ENCODE peak calls at places on chromosomes 1 and 21, in four cellular contexts. H is uterus, O is mucosa of descending colon, Z is GM12865. W is an unnamed sample.

GRCh38 chr1:18712254-18712605 is 81.6 kb downstream of the PAX7 start:
- DNase-seq in O (no peak), H (no peak), Z (no peak), W (no peak)

GRCh38 chr1:201594575-201595245 is 55.8 kb downstream of the NAV1 start:
- DNase-seq in H (peak), Z (no peak), O (peak), W (no peak)

GRCh38 chr1:67793562-67793961 is 39.7 kb downstream of the GNG12 start:
- DNase-seq in O (no peak), Z (no peak), H (no peak), W (no peak)

GRCh38 chr1:169588785-169589485 is 2.7 kb upstream of the F5 start:
- DNase-seq in Z (no peak), H (no peak), O (no peak), W (no peak)

GRCh38 chr1:168477792-168478191 is 66.0 kb downstream of the XCL2 start:
- DNase-seq in Z (no peak), H (no peak), O (no peak), W (no peak)

GRCh38 chr1:58412071-58412580 is 134.4 kb downstream of the OMA1 start:
- DNase-seq in H (no peak), Z (no peak), O (no peak), W (no peak)

GRCh38 chr1:232667781-232668101 is 37.8 kb upstream of the SIPA1L2 start:
- DNase-seq in H (no peak), O (no peak), Z (no peak), W (no peak)

GRCh38 chr1:214991691-214992315 is 90.7 kb upstream of the KCNK2 start:
- DNase-seq in O (no peak), Z (no peak), H (no peak), W (no peak)

GRCh38 chr1:241408170-241408569 is 51.2 kb upstream of the RGS7 start:
- DNase-seq in H (no peak), O (no peak), Z (no peak), W (no peak)

GRCh38 chr1:23407036-23407630 is 17.4 kb downstream of the TCEA3 start:
- DNase-seq in H (no peak), O (no peak), Z (no peak), W (no peak)

GRCh38 chr21:38351961-38352521 is 95.2 kb downstream of the KCNJ15 start:
- DNase-seq in H (no peak), Z (no peak), O (no peak), W (no peak)

GRCh38 chr1:19639999-19640362 is 4.1 kb upstream of the NBL1 start:
- DNase-seq in O (peak), Z (no peak), H (no peak), W (no peak)

GRCh38 chr1:26915204-26915842 is 1.5 kb upstream of the NR0B2 start:
- DNase-seq in Z (no peak), O (no peak), H (no peak), W (peak)

GRCh38 chr1:200892546-200892945 is 2.2 kb upstream of the INAVA start:
- DNase-seq in O (no peak), H (no peak), Z (no peak), W (no peak)

GRCh38 chr1:24702511-24703293 is 42.5 kb upstream of the CLIC4 start:
- DNase-seq in Z (no peak), O (no peak), H (no peak), W (no peak)

GRCh38 chr1:3022511-3022973 is 1.3 kb downstream of the ACTRT2 start:
- DNase-seq in O (no peak), Z (no peak), H (no peak), W (no peak)

GRCh38 chr21:46675595-46676280 is 40.3 kb downstream of the PRMT2 start:
- DNase-seq in H (no peak), Z (no peak), O (no peak), W (no peak)

W was measured in pancreas.